ENCODE peak calls at places on chromosomes 13 and 19, in four cellular contexts. B, X, N and C are unnamed samples.

GRCh38 chr19:1266818-1267440 is 2.2 kb upstream of the CIRBP start:
- DNase-seq in B (peak), X (no peak), N (peak), C (peak)

GRCh38 chr13:43284162-43284561 is 260.8 kb downstream of the DNAJC15 start:
- DNase-seq in B (no peak), X (no peak), N (no peak), C (no peak)

GRCh38 chr19:27918818-27919217 is 1294.1 kb downstream of the UQCRFS1 start:
- DNase-seq in B (no peak), X (no peak), N (no peak), C (no peak)

GRCh38 chr19:36213793-36214387 is 575 bp downstream of the ZNF565 start:
- DNase-seq in B (no peak), X (no peak), N (no peak), C (no peak)

GRCh38 chr19:917323-918151 is at the start of gene KISS1R:
- DNase-seq in B (peak), X (no peak), N (no peak), C (no peak)

GRCh38 chr19:36051236-36051635 is 2.8 kb downstream of the THAP8 start:
- DNase-seq in B (no peak), X (no peak), N (no peak), C (no peak)

GRCh38 chr13:46606915-46607413 is 54.0 kb downstream of the LRCH1 start:
- DNase-seq in B (no peak), X (no peak), N (no peak), C (no peak)

GRCh38 chr13:30870049-30870884 is 35.8 kb upstream of the MEDAG start:
- DNase-seq in B (peak), X (peak), N (peak), C (peak)

GRCh38 chr13:97659602-97660001 is 225.6 kb downstream of the RAP2A start:
- DNase-seq in B (no peak), X (no peak), N (no peak), C (no peak)

GRCh38 chr19:48686103-48686502 is 9.7 kb upstream of the FUT2 start:
- DNase-seq in B (no peak), X (no peak), N (no peak), C (no peak)

GRCh38 chr13:64278493-64278892 is 2862.8 kb upstream of the PCDH20 start:
- DNase-seq in B (no peak), X (no peak), N (no peak), C (no peak)

GRCh38 chr13:22357132-22357531 is 686.3 kb downstream of the FGF9 start:
- DNase-seq in B (no peak), X (no peak), N (no peak), C (no peak)

GRCh38 chr13:44403720-44404063 is 30.1 kb downstream of the SERP2 start:
- DNase-seq in B (no peak), X (no peak), N (no peak), C (no peak)

GRCh38 chr13:75219479-75220237 is 262.3 kb downstream of the TBC1D4 start:
- DNase-seq in B (peak), X (peak), N (peak), C (peak)

GRCh38 chr13:65872448-65872847 is 1357.7 kb downstream of the PCDH9 start:
- DNase-seq in B (no peak), X (no peak), N (no peak), C (no peak)

GRCh38 chr19:4691383-4691782 is 21.2 kb upstream of the MYDGF start:
- DNase-seq in B (no peak), X (peak), N (no peak), C (no peak)

GRCh38 chr13:104937881-104938280 is 1597.6 kb downstream of the EFNB2 start:
- DNase-seq in B (no peak), X (no peak), N (no peak), C (no peak)

GRCh38 chr19:1055028-1055425 is 11.9 kb upstream of the ARHGAP45 start:
- DNase-seq in B (no peak), X (no peak), N (no peak), C (no peak)

GRCh38 chr13:91203430-91203829 is 144.1 kb upstream of the MIR17HG start:
- DNase-seq in B (no peak), X (no peak), N (no peak), C (no peak)

GRCh38 chr19:38862321-38863059 is 12.7 kb upstream of the HNRNPL start:
- DNase-seq in B (peak), X (no peak), N (peak), C (no peak)

GRCh38 chr19:1333789-1334188 is 48.1 kb downstream of the EFNA2 start:
- DNase-seq in B (no peak), X (no peak), N (no peak), C (no peak)

GRCh38 chr13:40221131-40221459 is 445.3 kb downstream of the FOXO1 start:
- DNase-seq in B (no peak), X (no peak), N (no peak), C (no peak)
- H3K4me3 ChIP-seq in B (no peak), X (no peak), N (no peak), C (no peak)

GRCh38 chr13:73704587-73704986 is 429.6 kb downstream of the KLF12 start:
- DNase-seq in B (no peak), X (no peak), N (no peak), C (no peak)

GRCh38 chr13:73702419-73703071 is 431.7 kb downstream of the KLF12 start:
- DNase-seq in B (no peak), X (no peak), N (no peak), C (no peak)

GRCh38 chr13:73703606-73704005 is 430.6 kb downstream of the KLF12 start:
- DNase-seq in B (peak), X (no peak), N (no peak), C (no peak)

GRCh38 chr13:73708393-73708985 is 425.7 kb downstream of the KLF12 start:
- DNase-seq in B (peak), X (peak), N (peak), C (no peak)
- H3K27ac ChIP-seq in B (no peak), X (no peak), N (no peak), C (no peak)

GRCh38 chr19:33502991-33503790 is 18.4 kb downstream of the PEPD start:
- DNase-seq in B (no peak), X (no peak), N (no peak), C (peak)
- TF ChIP-seq POLR2A in B (no peak), X (no peak), N (no peak), C (no peak)

GRCh38 chr19:55656552-55656951 is 1.7 kb downstream of the U2AF2 start:
- DNase-seq in B (no peak), X (no peak), N (no peak), C (no peak)
- H3K4me3 ChIP-seq in B (peak), X (peak), N (peak), C (peak)

GRCh38 chr19:29003641-29004409 is 209.1 kb downstream of the UQCRFS1 start:
- DNase-seq in B (no peak), X (no peak), N (no peak), C (no peak)

GRCh38 chr19:29010276-29010675 is 202.7 kb downstream of the UQCRFS1 start:
- DNase-seq in B (no peak), X (no peak), N (no peak), C (no peak)

GRCh38 chr19:29004796-29005195 is 208.2 kb downstream of the UQCRFS1 start:
- DNase-seq in B (no peak), X (no peak), N (no peak), C (no peak)

GRCh38 chr19:29002336-29002735 is 210.6 kb downstream of the UQCRFS1 start:
- DNase-seq in B (no peak), X (no peak), N (no peak), C (no peak)

DNA sequence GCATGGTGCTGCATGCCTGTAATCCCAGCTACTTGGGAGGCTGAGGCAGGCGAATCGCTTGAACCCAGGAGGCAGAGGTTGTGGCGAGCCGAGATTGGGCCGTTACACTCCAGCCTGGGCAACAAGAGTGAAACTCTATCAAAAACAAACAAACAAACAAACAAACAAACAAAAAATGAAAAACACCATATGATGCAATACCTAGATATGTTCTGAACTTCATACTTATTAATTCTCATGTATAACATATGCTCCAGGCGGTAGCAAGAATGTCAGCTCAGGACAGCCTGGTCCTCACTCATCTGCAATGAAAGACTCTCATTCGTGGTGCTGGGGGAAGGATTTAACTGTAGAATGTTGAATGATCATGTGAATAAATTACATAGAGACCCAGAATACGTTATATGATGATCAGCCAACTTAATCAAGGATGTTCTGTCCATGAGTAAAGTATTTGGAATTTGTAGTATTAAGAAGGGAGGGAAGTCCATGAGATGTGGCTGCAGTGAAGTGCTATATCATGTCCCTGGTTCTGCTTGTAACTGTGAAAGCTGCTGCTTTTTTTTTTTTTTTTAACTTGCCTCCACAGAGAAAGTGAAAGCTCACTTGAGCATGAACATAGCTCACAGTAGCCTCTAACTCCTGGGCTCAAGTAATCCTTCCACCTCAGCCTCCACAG is 206.8 kb downstream of the UQCRFS1 start:
- DNase-seq in B (no peak), X (no peak), N (no peak), C (no peak)
- H3K27ac ChIP-seq in B (no peak), X (no peak), N (no peak), C (no peak)

DNA sequence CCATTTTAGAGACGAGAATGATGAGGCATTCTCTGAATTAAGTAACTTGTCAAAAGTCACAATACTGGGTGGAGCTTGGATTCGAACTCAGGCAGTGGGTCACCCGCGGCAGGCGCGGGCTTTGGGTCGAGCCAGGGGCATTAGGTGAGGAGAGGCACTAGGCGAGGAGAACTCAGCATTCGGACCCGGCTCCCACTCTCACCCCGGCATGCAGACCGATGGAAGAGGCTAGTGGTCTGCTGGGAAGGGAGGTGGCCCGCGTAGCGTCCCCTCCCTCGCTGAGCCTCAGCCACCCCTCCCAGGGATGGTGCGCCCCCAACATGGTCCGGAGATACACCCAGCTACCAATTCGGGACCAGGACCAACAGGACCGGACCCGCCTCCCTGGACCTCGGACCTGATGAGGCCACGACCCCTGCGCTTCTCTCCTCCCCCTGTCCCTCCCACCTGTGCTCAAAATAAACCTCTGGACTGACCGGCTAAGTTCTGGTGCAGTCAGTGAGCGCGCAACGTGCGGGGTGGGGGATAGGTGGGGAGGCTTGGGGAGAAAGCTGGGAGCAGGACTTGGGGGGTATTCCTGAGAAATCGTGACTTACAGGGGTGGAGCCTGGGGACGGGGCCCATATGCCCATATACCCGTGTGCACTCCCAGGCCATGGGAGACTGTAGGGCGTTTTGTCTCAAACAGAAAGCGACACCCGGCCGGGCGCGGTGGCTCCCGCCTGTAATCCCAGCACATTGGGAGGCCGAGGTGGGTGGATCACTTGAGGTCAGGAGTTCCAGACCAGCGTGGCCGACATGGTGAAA is 1.3 kb upstream of the SNAPC2 start:
- DNase-seq in B (no peak), X (no peak), N (no peak), C (peak)
- TF ChIP-seq POLR2A in B (no peak), X (no peak), N (no peak), C (peak)

DNA sequence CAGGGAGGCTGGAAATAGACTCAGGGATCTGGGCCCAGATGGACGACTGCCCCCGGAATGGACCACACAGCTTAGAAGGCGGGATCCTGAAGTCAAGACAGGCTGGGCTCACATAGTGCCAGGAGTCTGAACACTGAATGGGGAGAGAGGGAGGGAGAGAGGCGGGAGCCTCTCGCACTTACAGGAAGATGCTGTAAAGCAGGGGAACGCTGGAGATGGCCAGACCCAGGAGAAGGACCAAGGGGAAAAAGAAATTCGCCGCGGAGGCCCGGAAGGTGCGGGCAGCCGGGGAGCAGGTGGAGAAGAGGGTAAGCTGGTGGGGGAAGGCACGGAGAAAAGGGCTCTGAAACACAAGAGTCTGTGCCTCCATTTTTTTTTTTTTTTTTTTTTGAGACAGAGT is 1.4 kb upstream of the LENG1 start:
- DNase-seq in B (no peak), X (no peak), N (no peak), C (no peak)
- H3K4me3 ChIP-seq in B (no peak), X (peak), N (no peak), C (no peak)

DNA sequence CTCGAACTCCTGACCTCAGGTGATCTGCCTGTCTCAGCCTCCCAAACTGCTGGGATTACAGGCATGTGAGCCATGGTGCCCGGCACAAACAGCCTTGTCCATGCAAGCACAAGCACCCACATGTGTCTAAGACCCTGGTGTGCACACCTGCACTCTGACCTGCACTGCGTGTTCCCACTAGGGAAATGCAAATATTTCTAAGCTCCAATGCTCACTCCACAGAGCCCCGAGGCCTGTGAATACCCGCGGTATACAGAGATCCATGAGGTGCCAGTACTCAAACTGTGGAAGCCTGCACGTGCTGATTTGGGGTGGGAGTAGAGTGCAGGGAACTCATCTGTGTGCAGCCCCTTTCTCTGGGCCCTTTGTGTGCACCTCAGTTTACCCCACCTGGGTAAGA is 14.7 kb downstream of the GADD45B start:
- DNase-seq in B (no peak), X (no peak), N (no peak), C (no peak)
- H3K27ac ChIP-seq in B (peak), X (no peak), N (no peak), C (no peak)

GRCh38 chr13:32538621-32539246 is at the start of gene N4BP2L2:
- DNase-seq in B (peak), X (peak), N (peak), C (peak)
- TF ChIP-seq POLR2A in B (peak), X (peak), N (peak), C (peak)

GRCh38 chr19:19296953-19297689 is 23.2 kb downstream of the SUGP1 start:
- DNase-seq in B (no peak), X (no peak), N (no peak), C (peak)
- H3K4me3 ChIP-seq in B (no peak), X (no peak), N (no peak), C (no peak)